ENCODE peak calls at places on chromosome 3, in six cellular contexts. One of them, this sample, is unnamed.

GRCh38 chr3:39903253-39903652 is 93.8 kb downstream of the MYRIP start:
- DNase-seq in NCI-H1105: no peak
- DNase-seq in PC-3: no peak
- DNase-seq in H54: no peak
- DNase-seq in mucosa of descending colon: no peak
- DNase-seq in activated T-cell treated with anti-CD3 and anti-CD28 coated beads, Interleukin-2, amount 50 U/mL, for 1 hour: no peak
- DNase-seq in this sample: no peak

GRCh38 chr3:125189378-125190165 is 23.0 kb downstream of the SLC12A8 start:
- DNase-seq in PC-3: no peak
- DNase-seq in H54: no peak
- DNase-seq in NCI-H1105: no peak
- DNase-seq in activated T-cell treated with anti-CD3 and anti-CD28 coated beads, Interleukin-2, amount 50 U/mL, for 1 hour: no peak
- DNase-seq in mucosa of descending colon: no peak
- DNase-seq in this sample: no peak

GRCh38 chr3:4726549-4726948 is 233.4 kb downstream of the ITPR1 start:
- DNase-seq in mucosa of descending colon: no peak
- DNase-seq in NCI-H1105: no peak
- DNase-seq in PC-3: peak; percentile 67
- DNase-seq in H54: no peak
- DNase-seq in activated T-cell treated with anti-CD3 and anti-CD28 coated beads, Interleukin-2, amount 50 U/mL, for 1 hour: no peak
- DNase-seq in this sample: peak; percentile 40

GRCh38 chr3:31544634-31545033 is 11.9 kb downstream of the STT3B start:
- DNase-seq in PC-3: no peak
- DNase-seq in activated T-cell treated with anti-CD3 and anti-CD28 coated beads, Interleukin-2, amount 50 U/mL, for 1 hour: no peak
- DNase-seq in mucosa of descending colon: no peak
- DNase-seq in NCI-H1105: no peak
- DNase-seq in H54: no peak
- DNase-seq in this sample: peak; percentile 51

GRCh38 chr3:129383292-129383860 is 45.1 kb downstream of the EFCAB12 start:
- DNase-seq in H54: peak; percentile 92
- DNase-seq in PC-3: peak; percentile 73
- DNase-seq in mucosa of descending colon: no peak
- DNase-seq in activated T-cell treated with anti-CD3 and anti-CD28 coated beads, Interleukin-2, amount 50 U/mL, for 1 hour: peak; percentile 46
- DNase-seq in NCI-H1105: peak; percentile 81
- DNase-seq in this sample: peak; percentile 77

GRCh38 chr3:129045675-129046036 is 14.9 kb upstream of the GP9 start:
- DNase-seq in mucosa of descending colon: no peak
- DNase-seq in H54: no peak
- DNase-seq in PC-3: no peak
- DNase-seq in activated T-cell treated with anti-CD3 and anti-CD28 coated beads, Interleukin-2, amount 50 U/mL, for 1 hour: peak; percentile 65
- DNase-seq in NCI-H1105: no peak
- DNase-seq in this sample: no peak

GRCh38 chr3:46908294-46908985 is 30.9 kb downstream of the PTH1R start:
- DNase-seq in PC-3: peak; percentile 36
- DNase-seq in H54: no peak
- DNase-seq in NCI-H1105: no peak
- DNase-seq in activated T-cell treated with anti-CD3 and anti-CD28 coated beads, Interleukin-2, amount 50 U/mL, for 1 hour: no peak
- DNase-seq in mucosa of descending colon: no peak
- DNase-seq in this sample: peak; percentile 61

GRCh38 chr3:111924283-111924682 is 54.5 kb upstream of the ABHD10 start:
- DNase-seq in PC-3: peak; percentile 73
- DNase-seq in NCI-H1105: peak; percentile 34
- DNase-seq in H54: no peak
- DNase-seq in mucosa of descending colon: peak; percentile 66
- DNase-seq in activated T-cell treated with anti-CD3 and anti-CD28 coated beads, Interleukin-2, amount 50 U/mL, for 1 hour: no peak
- DNase-seq in this sample: peak; percentile 75

GRCh38 chr3:79286882-79287281 is 480.9 kb downstream of the ROBO1 start:
- DNase-seq in activated T-cell treated with anti-CD3 and anti-CD28 coated beads, Interleukin-2, amount 50 U/mL, for 1 hour: no peak
- DNase-seq in mucosa of descending colon: no peak
- DNase-seq in H54: no peak
- DNase-seq in PC-3: peak; percentile 32
- DNase-seq in NCI-H1105: no peak
- DNase-seq in this sample: peak; percentile 13

GRCh38 chr3:139123377-139124095 is 78.8 kb upstream of the PRR23C start:
- DNase-seq in PC-3: no peak
- DNase-seq in NCI-H1105: no peak
- DNase-seq in H54: no peak
- DNase-seq in mucosa of descending colon: no peak
- DNase-seq in activated T-cell treated with anti-CD3 and anti-CD28 coated beads, Interleukin-2, amount 50 U/mL, for 1 hour: no peak
- DNase-seq in this sample: no peak

GRCh38 chr3:53103566-53104296 is 26.5 kb downstream of the RFT1 start:
- DNase-seq in H54: no peak
- DNase-seq in activated T-cell treated with anti-CD3 and anti-CD28 coated beads, Interleukin-2, amount 50 U/mL, for 1 hour: no peak
- DNase-seq in PC-3: no peak
- DNase-seq in mucosa of descending colon: no peak
- DNase-seq in NCI-H1105: no peak
- DNase-seq in this sample: no peak

GRCh38 chr3:354433-354832 is 157.9 kb downstream of the CHL1 start:
- DNase-seq in NCI-H1105: peak; percentile 29
- DNase-seq in activated T-cell treated with anti-CD3 and anti-CD28 coated beads, Interleukin-2, amount 50 U/mL, for 1 hour: no peak
- DNase-seq in PC-3: peak; percentile 85
- DNase-seq in mucosa of descending colon: no peak
- DNase-seq in H54: peak; percentile 1
- DNase-seq in this sample: peak; percentile 43

GRCh38 chr3:11558918-11559815 is 84.5 kb downstream of the VGLL4 start:
- DNase-seq in H54: no peak
- DNase-seq in activated T-cell treated with anti-CD3 and anti-CD28 coated beads, Interleukin-2, amount 50 U/mL, for 1 hour: no peak
- DNase-seq in PC-3: no peak
- DNase-seq in mucosa of descending colon: no peak
- DNase-seq in NCI-H1105: no peak
- DNase-seq in this sample: no peak

GRCh38 chr3:80238606-80239005 is 470.8 kb upstream of the ROBO1 start:
- DNase-seq in activated T-cell treated with anti-CD3 and anti-CD28 coated beads, Interleukin-2, amount 50 U/mL, for 1 hour: no peak
- DNase-seq in PC-3: no peak
- DNase-seq in NCI-H1105: no peak
- DNase-seq in mucosa of descending colon: no peak
- DNase-seq in H54: no peak
- DNase-seq in this sample: no peak

GRCh38 chr3:106251160-106251892 is 382.5 kb upstream of the CBLB start:
- DNase-seq in mucosa of descending colon: no peak
- DNase-seq in NCI-H1105: no peak
- DNase-seq in PC-3: peak; percentile 69
- DNase-seq in activated T-cell treated with anti-CD3 and anti-CD28 coated beads, Interleukin-2, amount 50 U/mL, for 1 hour: no peak
- DNase-seq in H54: no peak
- DNase-seq in this sample: peak; percentile 8